ENCODE peak calls at places on chromosome 6, in four cellular contexts. One of them, this sample, is unnamed. For H3K27me3 and H3K9me3, the result is how much of the 10 kb centered on the place peaks cover.

GRCh38 chr6:1621328-1621701 is 11.6 kb downstream of the FOXC1 start:
- DNase-seq in right lobe of liver: peak
- DNase-seq in neural progenitor cell: peak
- DNase-seq in psoas muscle: peak
- DNase-seq in this sample: no peak

GRCh38 chr6:34852406-34853085 is 35.3 kb downstream of the TAF11 start:
- DNase-seq in right lobe of liver: no peak
- DNase-seq in neural progenitor cell: no peak
- DNase-seq in psoas muscle: no peak
- DNase-seq in this sample: no peak

GRCh38 chr6:118603372-118603771 is 48.0 kb downstream of the CEP85L start:
- DNase-seq in right lobe of liver: no peak
- DNase-seq in neural progenitor cell: no peak
- DNase-seq in psoas muscle: no peak
- DNase-seq in this sample: no peak

GRCh38 chr6:39273394-39273793 is 40.8 kb downstream of the KCNK17 start:
- DNase-seq in right lobe of liver: no peak
- DNase-seq in neural progenitor cell: no peak
- DNase-seq in psoas muscle: no peak
- DNase-seq in this sample: no peak

GRCh38 chr6:121971886-121972285 is 427.6 kb upstream of the HSF2 start:
- DNase-seq in right lobe of liver: no peak
- DNase-seq in neural progenitor cell: no peak
- DNase-seq in psoas muscle: no peak
- DNase-seq in this sample: no peak

GRCh38 chr6:3500262-3501001 is 43.6 kb upstream of the SLC22A23 start:
- DNase-seq in right lobe of liver: no peak
- DNase-seq in neural progenitor cell: no peak
- DNase-seq in psoas muscle: no peak
- DNase-seq in this sample: no peak

GRCh38 chr6:143598466-143599080 is 79.2 kb upstream of the PHACTR2 start:
- DNase-seq in right lobe of liver: no peak
- DNase-seq in neural progenitor cell: no peak
- DNase-seq in psoas muscle: no peak
- DNase-seq in this sample: no peak

GRCh38 chr6:95877480-95877879 is 138.3 kb upstream of the FUT9 start:
- DNase-seq in right lobe of liver: no peak
- DNase-seq in neural progenitor cell: no peak
- DNase-seq in psoas muscle: no peak
- DNase-seq in this sample: no peak

GRCh38 chr6:24667378-24667803 is 514 bp downstream of the ACOT13 start:
- DNase-seq in right lobe of liver: no peak
- DNase-seq in neural progenitor cell: no peak
- DNase-seq in psoas muscle: no peak
- DNase-seq in this sample: no peak

GRCh38 chr6:51535327-51535726 is 552.1 kb downstream of the PKHD1 start:
- DNase-seq in right lobe of liver: no peak
- DNase-seq in neural progenitor cell: no peak
- DNase-seq in psoas muscle: no peak
- DNase-seq in this sample: no peak

DNA sequence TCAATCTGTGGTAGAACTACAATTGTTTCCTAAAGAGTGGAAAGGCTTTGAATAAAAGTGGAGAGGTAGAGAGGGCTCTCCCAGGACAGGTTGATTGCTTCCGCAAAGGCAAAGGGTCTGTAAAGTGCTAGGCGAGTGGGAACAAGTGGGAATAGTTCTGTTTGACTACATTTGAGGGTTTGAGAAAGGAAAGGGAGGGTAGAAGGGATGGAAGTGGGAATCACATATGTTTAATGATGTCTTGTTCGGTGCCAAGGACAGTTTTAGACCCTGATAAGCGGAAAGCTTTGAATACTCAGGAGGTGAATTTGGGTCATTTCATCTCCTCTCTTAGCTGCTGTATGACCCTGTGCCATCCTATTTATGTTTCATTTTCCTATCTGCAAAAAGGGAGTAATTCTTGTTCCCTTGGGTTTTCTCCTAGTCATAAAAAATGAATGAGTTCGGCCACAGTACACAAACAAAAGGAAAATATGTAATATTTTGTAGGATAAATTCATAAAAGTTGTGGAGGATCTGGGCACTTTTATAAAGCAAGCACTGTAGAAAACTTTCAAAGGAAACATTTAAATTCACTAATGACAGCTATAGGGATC is 1.7 kb upstream of the PIM1 start:
- DNase-seq in right lobe of liver: no peak
- DNase-seq in neural progenitor cell: peak
- DNase-seq in psoas muscle: no peak
- DNase-seq in this sample: no peak
- H3K4me3 ChIP-seq in right lobe of liver: no peak
- H3K4me3 ChIP-seq in neural progenitor cell: peak
- H3K4me3 ChIP-seq in psoas muscle: no peak
- H3K4me3 ChIP-seq in this sample: peak

GRCh38 chr6:28814032-28814976 is 109.5 kb downstream of the TRIM27 start:
- DNase-seq in right lobe of liver: no peak
- DNase-seq in neural progenitor cell: peak
- DNase-seq in psoas muscle: no peak
- DNase-seq in this sample: no peak
- H3K27me3 ChIP-seq in right lobe of liver: under half
- H3K27me3 ChIP-seq in neural progenitor cell: half or more
- H3K27me3 ChIP-seq in psoas muscle: under half
- H3K27me3 ChIP-seq in this sample: under half

GRCh38 chr6:28737750-28738395 is 185.9 kb downstream of the TRIM27 start:
- DNase-seq in right lobe of liver: no peak
- DNase-seq in neural progenitor cell: peak
- DNase-seq in psoas muscle: no peak
- DNase-seq in this sample: peak
- H3K9me3 ChIP-seq in right lobe of liver: under half
- H3K9me3 ChIP-seq in neural progenitor cell: under half
- H3K9me3 ChIP-seq in psoas muscle: under half
- H3K9me3 ChIP-seq in this sample: under half

DNA sequence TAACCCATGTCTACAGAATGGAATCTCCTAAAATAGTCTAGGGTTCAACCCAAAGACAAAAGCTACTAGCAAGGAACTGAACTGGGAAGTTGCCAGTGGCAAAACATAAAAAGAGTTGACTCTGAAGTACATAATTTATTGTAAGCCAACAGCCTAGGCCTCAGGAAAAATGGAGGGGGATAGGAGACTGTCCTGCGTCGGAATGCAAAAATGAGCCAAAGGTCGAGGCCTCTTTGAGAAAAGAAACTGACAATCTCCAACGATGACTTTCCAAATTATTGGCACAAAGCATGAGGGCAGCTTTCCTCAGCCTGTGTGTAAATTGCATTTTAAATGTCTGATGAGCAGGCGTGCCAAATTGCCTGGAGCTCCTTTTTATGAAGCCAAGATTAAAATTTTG is 2.1 kb downstream of the COL12A1 start:
- DNase-seq in right lobe of liver: no peak
- DNase-seq in neural progenitor cell: no peak
- DNase-seq in psoas muscle: no peak
- DNase-seq in this sample: no peak
- H3K4me3 ChIP-seq in right lobe of liver: no peak
- H3K4me3 ChIP-seq in neural progenitor cell: no peak
- H3K4me3 ChIP-seq in psoas muscle: peak
- H3K4me3 ChIP-seq in this sample: no peak

DNA sequence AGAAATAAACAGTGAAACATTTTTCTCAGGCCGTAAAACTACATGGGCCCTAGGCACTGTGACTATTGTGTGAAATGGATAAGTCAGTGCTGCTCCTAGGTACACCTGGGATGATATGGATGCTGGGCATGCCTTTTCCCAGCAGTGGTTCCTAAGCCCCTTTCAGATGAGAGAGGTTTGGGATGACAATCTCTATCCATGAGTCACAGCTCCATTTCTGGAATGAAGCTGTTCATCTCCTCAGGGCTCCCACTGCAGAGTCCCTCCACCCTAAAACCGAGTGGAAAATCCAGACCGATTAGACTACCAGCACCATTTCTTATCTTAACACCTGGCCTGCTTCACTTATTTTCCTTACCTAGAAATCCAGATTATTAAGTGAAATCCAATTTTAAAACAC is 6.0 kb upstream of the SIM1 start:
- DNase-seq in right lobe of liver: no peak
- DNase-seq in neural progenitor cell: no peak
- DNase-seq in psoas muscle: no peak
- DNase-seq in this sample: no peak
- H3K27me3 ChIP-seq in right lobe of liver: under half
- H3K27me3 ChIP-seq in neural progenitor cell: half or more
- H3K27me3 ChIP-seq in psoas muscle: under half
- H3K27me3 ChIP-seq in this sample: under half

DNA sequence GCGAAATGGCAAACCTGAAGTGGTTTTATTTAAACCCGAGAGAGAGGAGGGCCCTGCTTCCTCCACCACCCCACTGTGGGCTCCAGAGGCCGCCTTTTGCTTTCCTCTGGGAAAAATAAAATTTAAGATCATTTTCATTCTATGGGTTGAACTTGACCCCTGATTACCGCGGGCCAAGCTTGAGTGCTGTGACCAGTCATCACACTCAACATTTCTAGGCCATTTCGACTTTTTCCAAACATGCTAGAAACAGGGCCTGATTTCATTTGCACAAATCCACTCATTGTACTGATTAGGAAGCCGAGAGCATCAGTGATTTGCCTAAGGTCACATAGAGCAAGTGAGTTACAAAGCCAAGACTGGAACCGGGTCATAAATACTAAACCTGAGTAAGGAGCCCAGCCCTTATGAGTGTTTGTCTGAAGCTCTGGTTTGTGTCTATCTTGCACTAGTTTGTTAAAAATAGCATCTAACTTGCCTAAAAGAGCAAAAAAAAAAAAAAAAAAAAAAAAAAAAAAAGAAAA is 179.7 kb downstream of the DLL1 start:
- DNase-seq in right lobe of liver: no peak
- DNase-seq in neural progenitor cell: no peak
- DNase-seq in psoas muscle: no peak
- DNase-seq in this sample: no peak
- H3K9me3 ChIP-seq in right lobe of liver: under half
- H3K9me3 ChIP-seq in neural progenitor cell: under half
- H3K9me3 ChIP-seq in psoas muscle: under half
- H3K9me3 ChIP-seq in this sample: under half

GRCh38 chr6:30930506-30930905 is 1.5 kb downstream of the SFTA2 start:
- DNase-seq in right lobe of liver: no peak
- DNase-seq in neural progenitor cell: no peak
- DNase-seq in psoas muscle: no peak
- DNase-seq in this sample: no peak
- H3K4me3 ChIP-seq in right lobe of liver: no peak
- H3K4me3 ChIP-seq in neural progenitor cell: no peak
- H3K4me3 ChIP-seq in psoas muscle: no peak
- H3K4me3 ChIP-seq in this sample: no peak